ENCODE peak calls at places on chromosome X, in eight cellular contexts. One of them, this sample, is unnamed.

GRCh38 chrX:71515039-71515398 is 17.9 kb upstream of the OGT start:
- DNase-seq in GM20000: no peak
- DNase-seq in fibroblast of lung: no peak
- DNase-seq in GM06990: no peak
- DNase-seq in NAMALWA: no peak
- DNase-seq in NCI-H460: no peak
- DNase-seq in GM23338: no peak
- DNase-seq in NCI-H1092: no peak
- DNase-seq in this sample: no peak

GRCh38 chrX:13092455-13092941 is 48.1 kb upstream of the FAM9C start:
- DNase-seq in GM23338: no peak
- DNase-seq in GM20000: peak; percentile 23
- DNase-seq in NAMALWA: peak; percentile 23
- DNase-seq in NCI-H1092: no peak
- DNase-seq in GM06990: peak; percentile 82
- DNase-seq in NCI-H460: no peak
- DNase-seq in fibroblast of lung: no peak
- DNase-seq in this sample: no peak

GRCh38 chrX:50747471-50747900 is 66.5 kb downstream of the SHROOM4 start:
- DNase-seq in GM06990: no peak
- DNase-seq in NCI-H460: peak; percentile 5
- DNase-seq in fibroblast of lung: peak; percentile 53
- DNase-seq in GM20000: peak; percentile 6
- DNase-seq in NAMALWA: peak; percentile 30
- DNase-seq in NCI-H1092: no peak
- DNase-seq in GM23338: peak; percentile 49
- DNase-seq in this sample: no peak

GRCh38 chrX:13239272-13239671 is 80.6 kb downstream of the ATXN3L start:
- DNase-seq in GM23338: no peak
- DNase-seq in GM20000: no peak
- DNase-seq in fibroblast of lung: no peak
- DNase-seq in NCI-H460: no peak
- DNase-seq in NCI-H1092: no peak
- DNase-seq in GM06990: no peak
- DNase-seq in NAMALWA: no peak
- DNase-seq in this sample: no peak

GRCh38 chrX:153382563-153383482 is 18.3 kb downstream of the PNMA6E start:
- DNase-seq in NCI-H460: no peak
- DNase-seq in GM20000: no peak
- DNase-seq in GM23338: no peak
- DNase-seq in NCI-H1092: no peak
- DNase-seq in NAMALWA: no peak
- DNase-seq in fibroblast of lung: no peak
- DNase-seq in GM06990: no peak
- DNase-seq in this sample: no peak

GRCh38 chrX:153719238-153719637 is 4.9 kb downstream of the BCAP31 start:
- DNase-seq in GM23338: no peak
- DNase-seq in fibroblast of lung: no peak
- DNase-seq in NCI-H1092: no peak
- DNase-seq in GM06990: no peak
- DNase-seq in GM20000: no peak
- DNase-seq in NAMALWA: no peak
- DNase-seq in NCI-H460: no peak
- DNase-seq in this sample: no peak

GRCh38 chrX:135264210-135264609 is 12.3 kb downstream of the ETDA start:
- DNase-seq in GM20000: no peak
- DNase-seq in fibroblast of lung: no peak
- DNase-seq in NCI-H1092: no peak
- DNase-seq in NAMALWA: no peak
- DNase-seq in GM06990: no peak
- DNase-seq in GM23338: no peak
- DNase-seq in NCI-H460: no peak
- DNase-seq in this sample: no peak

GRCh38 chrX:8289523-8289922 is 118.5 kb upstream of the VCX2 start:
- DNase-seq in NCI-H1092: no peak
- DNase-seq in fibroblast of lung: peak; percentile 33
- DNase-seq in GM06990: no peak
- DNase-seq in GM23338: no peak
- DNase-seq in GM20000: no peak
- DNase-seq in NAMALWA: no peak
- DNase-seq in NCI-H460: no peak
- DNase-seq in this sample: no peak

GRCh38 chrX:43998374-43998773 is 25.2 kb upstream of the NDP start:
- DNase-seq in GM06990: no peak
- DNase-seq in GM23338: no peak
- DNase-seq in NCI-H1092: no peak
- DNase-seq in GM20000: no peak
- DNase-seq in NAMALWA: no peak
- DNase-seq in NCI-H460: no peak
- DNase-seq in fibroblast of lung: no peak
- DNase-seq in this sample: no peak

This sample was measured in SK-N-MC.